ENCODE peak calls at places on chromosomes 1 and 21, in ten cellular contexts. Y is stimulated activated CD8-positive, alpha-beta memory T cell treated with anti-CD3 and anti-CD28 coated beads, Interleukin-7, amount 100 ng/mL, for 24 hours; F is breast epithelium; W is left ventricle myocardium superior; H is AG08396; N is substantia nigra; P is AG09309; S is AG08395; A is heart left ventricle; M is adipocyte. O is an unnamed sample.

GRCh38 chr1:30750751-30751291 is 6.8 kb downstream of the LAPTM5 start:
- DNase-seq in Y (no peak), F (no peak), W (no peak), H (no peak), N (no peak), P (no peak), S (no peak), A (no peak), M (no peak), O (no peak)

GRCh38 chr1:205933672-205934618 is 9.3 kb downstream of the SLC26A9 start:
- DNase-seq in Y (no peak), F (no peak), W (no peak), H (peak), N (peak), P (no peak), S (peak), A (no peak), M (peak), O (peak)

GRCh38 chr21:45699251-45699942 is 55.9 kb downstream of the PCBP3 start:
- DNase-seq in Y (no peak), F (no peak), W (no peak), H (no peak), N (no peak), P (no peak), S (no peak), A (no peak), M (no peak), O (no peak)

GRCh38 chr1:232047473-232047872 is 420.9 kb downstream of the DISC1 start:
- DNase-seq in Y (no peak), F (no peak), W (no peak), H (no peak), N (no peak), P (no peak), S (no peak), A (no peak), M (no peak), O (no peak)

GRCh38 chr1:100866041-100866900 is 28.4 kb downstream of the EXTL2 start:
- DNase-seq in Y (no peak), F (no peak), W (no peak), H (peak), N (no peak), P (peak), S (peak), A (no peak), M (peak), O (peak)

GRCh38 chr1:61241864-61242472 is 159.6 kb downstream of the NFIA start:
- DNase-seq in Y (no peak), F (no peak), W (no peak), H (no peak), N (no peak), P (no peak), S (no peak), A (no peak), M (no peak), O (peak)

GRCh38 chr1:83856381-83856780 is 142.6 kb downstream of the TTLL7 start:
- DNase-seq in Y (no peak), F (no peak), W (no peak), H (no peak), N (no peak), P (no peak), S (no peak), A (no peak), M (no peak), O (no peak)

GRCh38 chr1:91190996-91191395 is 169.2 kb upstream of the ZNF644 start:
- DNase-seq in Y (no peak), F (no peak), W (no peak), H (no peak), N (no peak), P (no peak), S (no peak), A (no peak), M (no peak), O (no peak)

GRCh38 chr1:47147047-47147785 is 10.0 kb downstream of the CYP4A22 start:
- DNase-seq in Y (no peak), F (no peak), W (no peak), H (no peak), N (no peak), P (no peak), S (no peak), A (no peak), M (no peak), O (no peak)

GRCh38 chr1:63506782-63507181 is 16.2 kb downstream of the ITGB3BP start:
- DNase-seq in Y (no peak), F (no peak), W (no peak), H (no peak), N (no peak), P (no peak), S (no peak), A (no peak), M (no peak), O (no peak)

GRCh38 chr21:43355196-43355924 is 71.6 kb downstream of the SIK1 start:
- DNase-seq in Y (no peak), F (no peak), W (no peak), H (no peak), N (no peak), P (no peak), S (no peak), A (no peak), M (no peak), O (no peak)

GRCh38 chr1:21906173-21907078 is 30.7 kb downstream of the HSPG2 start:
- DNase-seq in Y (no peak), F (no peak), W (peak), H (no peak), N (no peak), P (no peak), S (peak), A (peak), M (peak), O (no peak)